ENCODE peak calls at places on chromosomes 4 and X, in five cellular contexts. One of them, this sample, is unnamed.

GRCh38 chrX:66635360-66635759 is 3.5 kb downstream of the EDA2R start:
- DNase-seq in psoas muscle: no peak
- DNase-seq in endodermal cell: no peak
- DNase-seq in thoracic aorta: no peak
- DNase-seq in CD8-positive, alpha-beta memory T cell: no peak
- DNase-seq in this sample: no peak

GRCh38 chr4:124306352-124306751 is 406.2 kb downstream of the ANKRD50 start:
- DNase-seq in psoas muscle: no peak
- DNase-seq in endodermal cell: no peak
- DNase-seq in thoracic aorta: no peak
- DNase-seq in CD8-positive, alpha-beta memory T cell: no peak
- DNase-seq in this sample: no peak

GRCh38 chrX:74925210-74926088 is at the start of gene NEXMIF:
- DNase-seq in psoas muscle: no peak
- DNase-seq in endodermal cell: no peak
- DNase-seq in thoracic aorta: no peak
- DNase-seq in CD8-positive, alpha-beta memory T cell: no peak
- DNase-seq in this sample: peak

GRCh38 chrX:6500717-6501116 is 34.2 kb downstream of the VCX3A start:
- DNase-seq in psoas muscle: no peak
- DNase-seq in endodermal cell: no peak
- DNase-seq in thoracic aorta: no peak
- DNase-seq in CD8-positive, alpha-beta memory T cell: no peak
- DNase-seq in this sample: no peak

GRCh38 chr4:739569-739968 is 33.9 kb downstream of the PCGF3 start:
- DNase-seq in psoas muscle: no peak
- DNase-seq in endodermal cell: no peak
- DNase-seq in thoracic aorta: no peak
- DNase-seq in CD8-positive, alpha-beta memory T cell: no peak
- DNase-seq in this sample: no peak

GRCh38 chrX:133171962-133172708 is 46.0 kb downstream of the TFDP3 start:
- DNase-seq in psoas muscle: no peak
- DNase-seq in endodermal cell: peak
- DNase-seq in thoracic aorta: no peak
- DNase-seq in CD8-positive, alpha-beta memory T cell: no peak
- DNase-seq in this sample: peak

GRCh38 chr4:23875317-23875716 is 14.5 kb downstream of the PPARGC1A start:
- DNase-seq in psoas muscle: no peak
- DNase-seq in endodermal cell: no peak
- DNase-seq in thoracic aorta: no peak
- DNase-seq in CD8-positive, alpha-beta memory T cell: no peak
- DNase-seq in this sample: no peak

GRCh38 chr4:141455651-141456050 is 180.7 kb upstream of the IL15 start:
- DNase-seq in psoas muscle: no peak
- DNase-seq in endodermal cell: no peak
- DNase-seq in thoracic aorta: no peak
- DNase-seq in CD8-positive, alpha-beta memory T cell: no peak
- DNase-seq in this sample: no peak

GRCh38 chr4:156255608-156256007 is 301.9 kb upstream of the CTSO start:
- DNase-seq in psoas muscle: no peak
- DNase-seq in endodermal cell: no peak
- DNase-seq in thoracic aorta: no peak
- DNase-seq in CD8-positive, alpha-beta memory T cell: no peak
- DNase-seq in this sample: no peak

GRCh38 chr4:156109943-156110925 is 156.6 kb upstream of the CTSO start:
- DNase-seq in psoas muscle: no peak
- DNase-seq in endodermal cell: peak
- DNase-seq in thoracic aorta: no peak
- DNase-seq in CD8-positive, alpha-beta memory T cell: no peak
- DNase-seq in this sample: no peak

GRCh38 chr4:125726121-125726520 is 411.4 kb downstream of the FAT4 start:
- DNase-seq in psoas muscle: no peak
- DNase-seq in endodermal cell: no peak
- DNase-seq in thoracic aorta: no peak
- DNase-seq in CD8-positive, alpha-beta memory T cell: no peak
- DNase-seq in this sample: no peak

GRCh38 chr4:24672871-24673270 is 88.5 kb upstream of the DHX15 start:
- DNase-seq in psoas muscle: no peak
- DNase-seq in endodermal cell: no peak
- DNase-seq in thoracic aorta: no peak
- DNase-seq in CD8-positive, alpha-beta memory T cell: no peak
- DNase-seq in this sample: no peak

GRCh38 chrX:45363596-45363995 is 162.9 kb upstream of the DIPK2B start:
- DNase-seq in psoas muscle: no peak
- DNase-seq in endodermal cell: no peak
- DNase-seq in thoracic aorta: no peak
- DNase-seq in CD8-positive, alpha-beta memory T cell: no peak
- DNase-seq in this sample: no peak

GRCh38 chr4:88027611-88028608 is 20.5 kb downstream of the PKD2 start:
- DNase-seq in psoas muscle: no peak
- DNase-seq in endodermal cell: no peak
- DNase-seq in thoracic aorta: no peak
- DNase-seq in CD8-positive, alpha-beta memory T cell: no peak
- DNase-seq in this sample: no peak

GRCh38 chr4:123517971-123518370 is 121.4 kb downstream of the SPRY1 start:
- DNase-seq in psoas muscle: no peak
- DNase-seq in endodermal cell: no peak
- DNase-seq in thoracic aorta: no peak
- DNase-seq in CD8-positive, alpha-beta memory T cell: no peak
- DNase-seq in this sample: no peak

GRCh38 chr4:119106036-119107000 is 29.3 kb upstream of the MYOZ2 start:
- DNase-seq in psoas muscle: no peak
- DNase-seq in endodermal cell: no peak
- DNase-seq in thoracic aorta: no peak
- DNase-seq in CD8-positive, alpha-beta memory T cell: no peak
- DNase-seq in this sample: no peak

GRCh38 chr4:38562751-38563198 is 101.2 kb upstream of the KLF3 start:
- DNase-seq in psoas muscle: peak
- DNase-seq in endodermal cell: no peak
- DNase-seq in thoracic aorta: no peak
- DNase-seq in CD8-positive, alpha-beta memory T cell: no peak
- DNase-seq in this sample: no peak

GRCh38 chrX:100615015-100615414 is 21.6 kb downstream of the TSPAN6 start:
- DNase-seq in psoas muscle: no peak
- DNase-seq in endodermal cell: peak
- DNase-seq in thoracic aorta: no peak
- DNase-seq in CD8-positive, alpha-beta memory T cell: no peak
- DNase-seq in this sample: peak

GRCh38 chrX:46653482-46653881 is 79.9 kb downstream of the CHST7 start:
- DNase-seq in psoas muscle: no peak
- DNase-seq in endodermal cell: peak
- DNase-seq in thoracic aorta: no peak
- DNase-seq in CD8-positive, alpha-beta memory T cell: no peak
- DNase-seq in this sample: peak

GRCh38 chrX:23374291-23374690 is 39.6 kb downstream of the PTCHD1 start:
- DNase-seq in psoas muscle: no peak
- DNase-seq in endodermal cell: no peak
- DNase-seq in thoracic aorta: no peak
- DNase-seq in CD8-positive, alpha-beta memory T cell: no peak
- DNase-seq in this sample: peak

GRCh38 chrX:47900833-47901232 is 64.1 kb downstream of the ZNF81 start:
- DNase-seq in psoas muscle: no peak
- DNase-seq in endodermal cell: no peak
- DNase-seq in thoracic aorta: no peak
- DNase-seq in CD8-positive, alpha-beta memory T cell: no peak
- DNase-seq in this sample: no peak

GRCh38 chrX:23505531-23506303 is 161.6 kb upstream of the PRDX4 start:
- DNase-seq in psoas muscle: no peak
- DNase-seq in endodermal cell: peak
- DNase-seq in thoracic aorta: no peak
- DNase-seq in CD8-positive, alpha-beta memory T cell: no peak
- DNase-seq in this sample: peak

GRCh38 chrX:110964761-110965160 is 131.2 kb upstream of the PAK3 start:
- DNase-seq in psoas muscle: no peak
- DNase-seq in endodermal cell: peak
- DNase-seq in thoracic aorta: no peak
- DNase-seq in CD8-positive, alpha-beta memory T cell: no peak
- DNase-seq in this sample: peak

GRCh38 chr4:121958777-121959176 is 6.9 kb upstream of the TRPC3 start:
- DNase-seq in psoas muscle: no peak
- DNase-seq in endodermal cell: no peak
- DNase-seq in thoracic aorta: no peak
- DNase-seq in CD8-positive, alpha-beta memory T cell: no peak
- DNase-seq in this sample: no peak

GRCh38 chrX:11629593-11630211 is 36.0 kb downstream of the ARHGAP6 start:
- DNase-seq in psoas muscle: peak
- DNase-seq in endodermal cell: peak
- DNase-seq in thoracic aorta: peak
- DNase-seq in CD8-positive, alpha-beta memory T cell: no peak
- DNase-seq in this sample: no peak

GRCh38 chrX:152886716-152887115 is 11.2 kb upstream of the ZNF185 start:
- DNase-seq in psoas muscle: no peak
- DNase-seq in endodermal cell: no peak
- DNase-seq in thoracic aorta: no peak
- DNase-seq in CD8-positive, alpha-beta memory T cell: no peak
- DNase-seq in this sample: no peak

GRCh38 chrX:17836830-17837229 is 24.3 kb downstream of the RAI2 start:
- DNase-seq in psoas muscle: no peak
- DNase-seq in endodermal cell: no peak
- DNase-seq in thoracic aorta: no peak
- DNase-seq in CD8-positive, alpha-beta memory T cell: no peak
- DNase-seq in this sample: no peak

GRCh38 chr4:185819144-185819543 is 7.2 kb upstream of the SORBS2 start:
- DNase-seq in psoas muscle: no peak
- DNase-seq in endodermal cell: no peak
- DNase-seq in thoracic aorta: no peak
- DNase-seq in CD8-positive, alpha-beta memory T cell: no peak
- DNase-seq in this sample: no peak
- H3K27ac ChIP-seq in psoas muscle: no peak
- H3K27ac ChIP-seq in endodermal cell: no peak
- H3K27ac ChIP-seq in thoracic aorta: no peak
- H3K27ac ChIP-seq in CD8-positive, alpha-beta memory T cell: no peak
- H3K27ac ChIP-seq in this sample: no peak

GRCh38 chr4:159106636-159107035 is 3.8 kb downstream of the RAPGEF2 start:
- DNase-seq in psoas muscle: no peak
- DNase-seq in endodermal cell: no peak
- DNase-seq in thoracic aorta: no peak
- DNase-seq in CD8-positive, alpha-beta memory T cell: no peak
- DNase-seq in this sample: no peak

GRCh38 chr4:159103406-159104131 is 690 bp downstream of the RAPGEF2 start:
- DNase-seq in psoas muscle: peak
- DNase-seq in endodermal cell: peak
- DNase-seq in thoracic aorta: peak
- DNase-seq in CD8-positive, alpha-beta memory T cell: peak
- DNase-seq in this sample: peak

GRCh38 chr4:159102623-159103405 is at the start of gene RAPGEF2:
- DNase-seq in psoas muscle: peak
- DNase-seq in endodermal cell: peak
- DNase-seq in thoracic aorta: peak
- DNase-seq in CD8-positive, alpha-beta memory T cell: peak
- DNase-seq in this sample: peak

GRCh38 chr4:159105761-159106243 is 2.9 kb downstream of the RAPGEF2 start:
- DNase-seq in psoas muscle: no peak
- DNase-seq in endodermal cell: peak
- DNase-seq in thoracic aorta: peak
- DNase-seq in CD8-positive, alpha-beta memory T cell: no peak
- DNase-seq in this sample: peak

GRCh38 chr4:159105063-159105414 is 2.2 kb downstream of the RAPGEF2 start:
- DNase-seq in psoas muscle: no peak
- DNase-seq in endodermal cell: no peak
- DNase-seq in thoracic aorta: no peak
- DNase-seq in CD8-positive, alpha-beta memory T cell: no peak
- DNase-seq in this sample: peak
- H3K4me3 ChIP-seq in psoas muscle: peak
- H3K4me3 ChIP-seq in endodermal cell: peak
- H3K4me3 ChIP-seq in thoracic aorta: peak
- H3K4me3 ChIP-seq in CD8-positive, alpha-beta memory T cell: peak
- H3K4me3 ChIP-seq in this sample: peak

DNA sequence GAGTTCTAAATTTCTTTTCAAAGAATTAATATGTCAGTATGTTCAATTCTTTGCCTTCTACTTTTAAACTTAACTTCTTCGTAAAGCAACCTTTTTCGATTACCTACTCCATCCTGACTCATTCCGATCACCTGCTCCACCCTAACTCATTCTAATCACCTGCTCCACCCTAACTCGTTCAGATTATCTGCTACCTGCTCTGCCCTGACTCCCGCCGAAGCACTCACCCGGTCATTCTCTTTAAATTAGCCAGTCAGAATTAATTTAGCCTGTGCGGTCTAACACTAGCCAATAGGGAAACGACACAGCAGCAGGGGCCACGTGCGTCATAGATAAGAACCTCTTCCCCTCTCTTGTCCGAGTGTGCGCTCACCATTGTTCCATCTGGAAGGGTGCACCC is 60.1 kb upstream of the SH3RF1 start:
- DNase-seq in psoas muscle: no peak
- DNase-seq in endodermal cell: no peak
- DNase-seq in thoracic aorta: no peak
- DNase-seq in CD8-positive, alpha-beta memory T cell: no peak
- DNase-seq in this sample: no peak
- H3K27ac ChIP-seq in psoas muscle: no peak
- H3K27ac ChIP-seq in endodermal cell: no peak
- H3K27ac ChIP-seq in thoracic aorta: no peak
- H3K27ac ChIP-seq in CD8-positive, alpha-beta memory T cell: no peak
- H3K27ac ChIP-seq in this sample: no peak

GRCh38 chr4:44446191-44446590 is 2.4 kb downstream of the KCTD8 start:
- DNase-seq in psoas muscle: no peak
- DNase-seq in endodermal cell: no peak
- DNase-seq in thoracic aorta: no peak
- DNase-seq in CD8-positive, alpha-beta memory T cell: no peak
- DNase-seq in this sample: no peak
- H3K4me3 ChIP-seq in psoas muscle: peak
- H3K4me3 ChIP-seq in endodermal cell: peak
- H3K4me3 ChIP-seq in thoracic aorta: peak
- H3K4me3 ChIP-seq in CD8-positive, alpha-beta memory T cell: no peak
- H3K4me3 ChIP-seq in this sample: peak

GRCh38 chrX:69136546-69137331 is 28.5 kb downstream of the PJA1 start:
- DNase-seq in psoas muscle: peak
- DNase-seq in endodermal cell: peak
- DNase-seq in thoracic aorta: no peak
- DNase-seq in CD8-positive, alpha-beta memory T cell: no peak
- DNase-seq in this sample: peak
- H3K27ac ChIP-seq in psoas muscle: peak
- H3K27ac ChIP-seq in endodermal cell: peak
- H3K27ac ChIP-seq in thoracic aorta: no peak
- H3K27ac ChIP-seq in CD8-positive, alpha-beta memory T cell: no peak
- H3K27ac ChIP-seq in this sample: peak

DNA sequence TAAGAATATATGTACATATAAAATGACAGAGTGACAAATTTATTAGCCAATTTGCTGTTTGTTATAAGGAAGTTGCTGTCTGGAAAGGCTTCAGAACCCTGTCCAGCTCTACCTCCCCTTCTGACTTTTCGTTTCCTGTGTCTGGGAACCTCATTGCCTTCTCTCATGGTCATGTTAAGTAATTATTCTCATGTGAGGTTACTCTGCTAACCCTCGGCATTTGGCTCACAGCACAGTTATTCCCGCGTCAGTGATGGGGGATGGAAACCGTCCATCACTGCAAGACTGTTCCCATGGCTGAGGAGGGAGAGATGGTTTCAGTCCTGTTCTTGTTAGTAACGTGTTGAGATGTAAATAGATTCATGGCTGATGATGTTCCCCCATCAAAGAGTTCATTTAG is 11.9 kb downstream of the EDNRA start:
- DNase-seq in psoas muscle: no peak
- DNase-seq in endodermal cell: no peak
- DNase-seq in thoracic aorta: no peak
- DNase-seq in CD8-positive, alpha-beta memory T cell: no peak
- DNase-seq in this sample: no peak
- H3K4me3 ChIP-seq in psoas muscle: no peak
- H3K4me3 ChIP-seq in endodermal cell: no peak
- H3K4me3 ChIP-seq in thoracic aorta: peak
- H3K4me3 ChIP-seq in CD8-positive, alpha-beta memory T cell: no peak
- H3K4me3 ChIP-seq in this sample: no peak

This sample was measured in neural progenitor cell.